ENCODE peak calls at places on chromosomes 4 and X, in eight cellular contexts. R is neural progenitor cell, S is HCT116, N is prostate gland, I is adrenal gland, W is hepatocyte, X is HFFc6, K is tibial nerve. C is an unnamed sample.

GRCh38 chr4:17324431-17324830 is 187.5 kb downstream of the QDPR start:
- DNase-seq in R (peak), S (peak), N (no peak), I (peak), W (peak), X (peak), K (peak), C (peak)

GRCh38 chr4:143506031-143506430 is 7.5 kb upstream of the SMARCA5 start:
- DNase-seq in R (no peak), S (no peak), N (no peak), I (no peak), W (no peak), X (no peak), K (no peak), C (no peak)

GRCh38 chr4:2261110-2261852 is 628 bp downstream of the MXD4 start:
- DNase-seq in R (peak), S (no peak), N (no peak), I (peak), W (peak), X (peak), K (peak), C (no peak)

GRCh38 chr4:175252642-175253041 is 334.5 kb downstream of the ADAM29 start:
- DNase-seq in R (no peak), S (no peak), N (no peak), I (no peak), W (no peak), X (no peak), K (no peak), C (no peak)

GRCh38 chr4:109302366-109303140 is at the start of gene COL25A1:
- DNase-seq in R (peak), S (no peak), N (peak), I (peak), W (peak), X (no peak), K (no peak), C (no peak)

GRCh38 chr4:3860061-3860912 is 94.1 kb downstream of the ADRA2C start:
- DNase-seq in R (no peak), S (no peak), N (no peak), I (no peak), W (no peak), X (no peak), K (no peak), C (no peak)

GRCh38 chr4:98905834-98906233 is 23.1 kb downstream of the EIF4E start:
- DNase-seq in R (no peak), S (no peak), N (no peak), I (no peak), W (no peak), X (no peak), K (no peak), C (no peak)

GRCh38 chrX:56366901-56367300 is 134.7 kb downstream of the KLF8 start:
- DNase-seq in R (no peak), S (no peak), N (no peak), I (no peak), W (peak), X (no peak), K (no peak), C (no peak)

GRCh38 chrX:45852884-45853283 is 652.2 kb upstream of the DIPK2B start:
- DNase-seq in R (no peak), S (no peak), N (no peak), I (no peak), W (no peak), X (peak), K (no peak), C (no peak)

GRCh38 chr4:186936496-186937375 is 213.1 kb upstream of the FAT1 start:
- DNase-seq in R (no peak), S (peak), N (no peak), I (no peak), W (peak), X (peak), K (no peak), C (peak)

GRCh38 chr4:123631699-123632098 is 235.1 kb downstream of the SPRY1 start:
- DNase-seq in R (no peak), S (no peak), N (no peak), I (no peak), W (no peak), X (peak), K (no peak), C (no peak)

GRCh38 chr4:26753642-26754041 is 107.0 kb upstream of the STIM2 start:
- DNase-seq in R (no peak), S (no peak), N (peak), I (no peak), W (peak), X (no peak), K (no peak), C (peak)

GRCh38 chrX:148259990-148260389 is 240.4 kb upstream of the AFF2 start:
- DNase-seq in R (no peak), S (no peak), N (no peak), I (no peak), W (no peak), X (no peak), K (no peak), C (no peak)

GRCh38 chr4:20760053-20760452 is 59.8 kb downstream of the PACRGL start:
- DNase-seq in R (peak), S (no peak), N (no peak), I (no peak), W (peak), X (no peak), K (no peak), C (no peak)
- TF ChIP-seq CTCF in R (peak), S (no peak), N (no peak), I (no peak), W (peak), X (peak), K (no peak), C (no peak)

DNA sequence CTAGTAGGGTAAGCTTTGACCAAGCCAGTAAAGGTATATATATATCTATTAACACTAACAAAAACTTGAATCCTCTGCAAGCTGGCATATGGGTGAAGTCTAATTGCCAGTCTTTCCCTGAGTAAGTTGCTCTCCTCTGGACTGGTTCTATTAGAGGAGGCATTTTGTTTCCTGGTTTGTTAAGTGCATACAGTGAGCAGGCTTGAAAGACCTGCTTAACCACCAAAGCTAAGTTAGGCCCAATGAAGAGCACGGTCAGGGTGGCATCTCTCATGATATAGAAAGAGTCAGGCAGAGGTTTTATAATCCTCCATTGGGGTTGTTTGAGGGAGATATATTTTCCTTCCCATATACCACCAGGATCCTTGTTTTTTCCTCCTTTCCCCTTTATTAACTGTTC is 9.6 kb upstream of the AREG start:
- DNase-seq in R (no peak), S (no peak), N (no peak), I (no peak), W (no peak), X (no peak), K (no peak), C (no peak)
- TF ChIP-seq CTCF in R (no peak), S (no peak), N (no peak), I (no peak), W (no peak), X (no peak), K (no peak), C (no peak)

DNA sequence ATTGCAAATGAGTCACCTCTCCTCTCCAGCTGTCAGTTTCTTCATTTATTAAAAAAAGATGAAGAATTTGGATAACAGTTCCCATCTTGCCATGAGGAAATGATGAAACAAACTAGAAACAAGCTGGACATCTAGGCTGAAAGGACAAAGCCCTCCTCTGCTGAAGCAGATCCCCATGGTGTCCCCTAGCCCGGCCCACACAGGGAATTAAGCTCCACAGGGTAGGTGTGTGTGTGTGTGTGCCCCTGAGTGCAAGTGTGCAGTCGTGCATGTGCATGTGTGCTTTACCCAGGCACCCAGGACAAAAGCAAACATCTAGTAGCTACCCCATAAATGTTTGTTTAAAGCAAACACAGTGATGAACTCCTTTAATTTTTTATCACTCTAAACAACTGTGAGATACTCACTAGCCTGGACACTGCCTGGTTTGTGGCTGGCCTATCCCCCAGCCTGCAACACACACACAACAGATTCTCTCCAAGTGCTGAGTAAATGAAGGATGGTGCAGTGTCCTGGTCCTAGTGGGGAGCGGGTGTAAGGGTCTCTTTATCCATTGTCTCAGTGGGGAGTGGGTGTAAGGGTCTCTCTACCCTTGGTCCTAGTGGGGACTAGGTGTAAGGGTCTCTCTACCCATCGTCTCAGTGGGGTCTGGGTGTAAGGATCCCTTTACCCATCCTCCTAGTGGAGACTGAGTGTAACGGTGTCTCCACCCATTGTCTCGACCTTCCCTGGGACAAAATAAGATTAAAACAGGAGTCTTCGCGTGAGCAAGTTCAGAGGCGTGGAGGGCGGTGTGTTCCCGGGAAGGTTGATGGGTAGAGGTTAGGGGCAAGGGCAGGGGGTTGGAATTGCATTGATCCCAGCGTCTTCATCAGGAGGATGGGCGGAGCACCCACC is 688 bp upstream of the EVC start:
- DNase-seq in R (peak), S (no peak), N (peak), I (no peak), W (peak), X (no peak), K (no peak), C (no peak)
- TF ChIP-seq CTCF in R (peak), S (no peak), N (peak), I (no peak), W (peak), X (peak), K (peak), C (peak)

GRCh38 chr4:88333741-88334405 is 44.8 kb upstream of the HERC6 start:
- DNase-seq in R (no peak), S (no peak), N (no peak), I (no peak), W (no peak), X (peak), K (no peak), C (peak)
- TF ChIP-seq CTCF in R (no peak), S (no peak), N (no peak), I (no peak), W (no peak), X (no peak), K (no peak), C (no peak)

GRCh38 chr4:649293-649625 is 23.9 kb downstream of the PDE6B start:
- DNase-seq in R (no peak), S (no peak), N (no peak), I (no peak), W (no peak), X (no peak), K (no peak), C (no peak)

GRCh38 chr4:649751-650310 is 24.2 kb downstream of the ATP5ME start:
- DNase-seq in R (no peak), S (no peak), N (no peak), I (no peak), W (no peak), X (no peak), K (no peak), C (no peak)

GRCh38 chr4:647481-647880 is 22.1 kb downstream of the PDE6B start:
- DNase-seq in R (no peak), S (no peak), N (no peak), I (no peak), W (no peak), X (no peak), K (no peak), C (no peak)

GRCh38 chr4:648579-649292 is 23.4 kb downstream of the PDE6B start:
- DNase-seq in R (peak), S (no peak), N (no peak), I (no peak), W (no peak), X (no peak), K (no peak), C (no peak)

GRCh38 chr4:646460-646859 is 21.1 kb downstream of the PDE6B start:
- DNase-seq in R (no peak), S (no peak), N (no peak), I (no peak), W (no peak), X (no peak), K (no peak), C (no peak)
- TF ChIP-seq CTCF in R (no peak), S (no peak), N (no peak), I (no peak), W (no peak), X (no peak), K (no peak), C (no peak)

GRCh38 chr4:7187691-7188090 is 4.6 kb upstream of the SORCS2 start:
- DNase-seq in R (no peak), S (no peak), N (no peak), I (no peak), W (no peak), X (no peak), K (no peak), C (no peak)
- TF ChIP-seq CTCF in R (no peak), S (no peak), N (no peak), I (no peak), W (no peak), X (no peak), K (no peak), C (no peak)

GRCh38 chrX:99301990-99302389 is 1108.1 kb downstream of the PCDH19 start:
- DNase-seq in R (peak), S (no peak), N (no peak), I (no peak), W (peak), X (no peak), K (no peak), C (no peak)
- TF ChIP-seq CTCF in R (peak), S (no peak), N (no peak), I (peak), W (peak), X (peak), K (no peak), C (peak)